ENCODE peak calls at places on chromosome 20, in seven cellular contexts. G is body of pancreas; F is activated naive CD8-positive, alpha-beta T cell treated with anti-CD3 and anti-CD28 coated beads, Interleukin-2, amount 50 U/mL, for 24 hours; Z is upper lobe of left lung; Y is stimulated activated naive B cell treated with anti-CD40 and anti-IgM and Interleukin-4, amounts not matched to agents 10 μg/mL and 1 μg/mL and 100 μg/mL, for 72 hours; X is left lung; S is upper lobe of right lung. B is an unnamed sample.

GRCh38 chr20:62651285-62652021 is 9.2 kb downstream of the SLCO4A1 start:
- ATAC-seq in G (no peak), F (peak), X (peak), Y (peak), S (peak), Z (peak), B (no peak)

GRCh38 chr20:44714102-44714700 is 968 bp upstream of the CCN5 start:
- ATAC-seq in Y (no peak), S (peak), F (no peak), Z (peak), G (peak), X (peak), B (peak)

GRCh38 chr20:2299301-2299700 is 3.5 kb downstream of the TGM3 start:
- ATAC-seq in Z (peak), S (peak), F (no peak), Y (no peak), X (peak), G (peak), B (peak)

GRCh38 chr20:21127201-21127981 is 1.5 kb downstream of the KIZ start:
- ATAC-seq in G (no peak), X (no peak), S (no peak), Y (no peak), F (no peak), Z (no peak), B (no peak)

GRCh38 chr20:37352611-37352980 is 6.7 kb downstream of the SRC start:
- ATAC-seq in X (no peak), F (no peak), Y (no peak), S (no peak), G (no peak), Z (no peak), B (no peak)

GRCh38 chr20:36573798-36574277 is 441 bp downstream of the TGIF2 start:
- ATAC-seq in F (no peak), X (peak), S (peak), G (peak), Y (peak), Z (no peak), B (peak)

GRCh38 chr20:3352203-3352602 is 55.3 kb downstream of the DNAAF9 start:
- ATAC-seq in X (no peak), Y (no peak), G (no peak), F (no peak), Z (no peak), S (no peak), B (no peak)

GRCh38 chr20:61500791-61501321 is 248.8 kb downstream of the CDH4 start:
- ATAC-seq in X (no peak), S (peak), Z (no peak), F (no peak), Y (no peak), G (no peak), B (no peak)

GRCh38 chr20:37297066-37297736 is 7.7 kb downstream of the MANBAL start:
- ATAC-seq in Y (no peak), G (no peak), S (no peak), Z (no peak), F (no peak), X (no peak), B (peak)

GRCh38 chr20:32971703-32972161 is 32.5 kb downstream of the SUN5 start:
- ATAC-seq in X (no peak), Z (no peak), S (no peak), F (peak), Y (peak), G (no peak), B (no peak)

GRCh38 chr20:50346372-50347347 is 156.0 kb downstream of the CEBPB start:
- ATAC-seq in S (peak), Y (no peak), F (no peak), G (peak), Z (peak), X (peak), B (peak)

GRCh38 chr20:33635341-33635740 is 26.8 kb upstream of the C20orf144 start:
- ATAC-seq in S (no peak), Z (no peak), X (no peak), G (no peak), Y (no peak), F (no peak), B (no peak)

GRCh38 chr20:11438412-11438811 is 479.3 kb upstream of the BTBD3 start:
- ATAC-seq in X (no peak), S (no peak), F (no peak), G (no peak), Y (no peak), Z (no peak), B (no peak)

GRCh38 chr20:12331236-12331635 is 413.5 kb downstream of the BTBD3 start:
- ATAC-seq in F (no peak), G (no peak), Y (no peak), X (no peak), Z (no peak), S (no peak), B (no peak)

GRCh38 chr20:62073323-62073722 is 7.6 kb upstream of the TAF4 start:
- ATAC-seq in X (no peak), G (no peak), S (no peak), F (no peak), Z (no peak), Y (no peak), B (no peak)

GRCh38 chr20:8139899-8140298 is 7.8 kb downstream of the PLCB1 start:
- ATAC-seq in G (no peak), Z (no peak), Y (no peak), X (no peak), F (no peak), S (no peak), B (no peak)

GRCh38 chr20:57568088-57568896 is 7.4 kb downstream of the PCK1 start:
- ATAC-seq in Z (no peak), G (no peak), S (no peak), X (no peak), Y (no peak), F (no peak), B (peak)

GRCh38 chr20:59807909-59808728 is 125.3 kb downstream of the SYCP2 start:
- ATAC-seq in Z (no peak), Y (no peak), S (no peak), G (no peak), F (no peak), X (no peak), B (no peak)

GRCh38 chr20:41050361-41051019 is 21.9 kb downstream of the TOP1 start:
- ATAC-seq in F (no peak), X (peak), S (peak), Z (no peak), G (no peak), Y (peak), B (peak)

GRCh38 chr20:11537032-11537431 is 380.7 kb upstream of the BTBD3 start:
- ATAC-seq in X (no peak), S (no peak), F (no peak), Z (no peak), Y (no peak), G (no peak), B (no peak)

GRCh38 chr20:23625236-23625964 is 12.4 kb downstream of the CST3 start:
- ATAC-seq in S (no peak), Z (no peak), F (no peak), X (no peak), G (no peak), Y (no peak), B (no peak)

GRCh38 chr20:584375-585301 is 25.5 kb downstream of the TCF15 start:
- ATAC-seq in G (no peak), Y (peak), S (peak), X (no peak), F (peak), Z (no peak), B (no peak)

GRCh38 chr20:19992996-19993908 is 23.9 kb upstream of the NAA20 start:
- ATAC-seq in S (peak), Z (no peak), G (peak), X (peak), Y (no peak), F (no peak), B (peak)

GRCh38 chr20:21360686-21361085 is 36.6 kb downstream of the NKX2-4 start:
- ATAC-seq in G (no peak), F (no peak), Y (no peak), S (peak), Z (no peak), X (peak), B (no peak)

GRCh38 chr20:39076958-39077357 is 114.8 kb downstream of the DHX35 start:
- ATAC-seq in Z (no peak), Y (no peak), G (no peak), F (no peak), X (no peak), S (no peak), B (no peak)

GRCh38 chr20:43844778-43845614 is 69.7 kb upstream of the TOX2 start:
- ATAC-seq in Z (no peak), X (no peak), S (peak), F (peak), Y (no peak), G (peak), B (no peak)

GRCh38 chr20:36506253-36506652 is 35.1 kb upstream of the MYL9 start:
- ATAC-seq in F (peak), Z (no peak), Y (no peak), S (peak), X (no peak), G (no peak), B (peak)

GRCh38 chr20:1897965-1898464 is 2.8 kb downstream of the SIRPA start:
- ATAC-seq in G (no peak), Y (peak), Z (no peak), X (peak), S (peak), F (peak), B (no peak)

GRCh38 chr20:23257848-23258746 is 92.5 kb upstream of the NXT1 start:
- ATAC-seq in X (peak), Z (no peak), S (peak), F (no peak), Y (no peak), G (peak), B (peak)

GRCh38 chr20:62064788-62065668 is 653 bp downstream of the TAF4 start:
- ATAC-seq in G (peak), X (peak), Y (peak), Z (no peak), F (peak), S (peak), B (peak)

GRCh38 chr20:24007073-24007595 is 18.6 kb upstream of the GGTLC1 start:
- ATAC-seq in Y (no peak), G (no peak), F (no peak), Z (no peak), S (no peak), X (no peak), B (no peak)

GRCh38 chr20:44981736-44982406 is 15.6 kb downstream of the STK4 start:
- ATAC-seq in Y (no peak), Z (no peak), X (no peak), S (no peak), G (no peak), F (peak), B (no peak)